ENCODE peak calls at places on chromosomes 16 and 17, in seven cellular contexts. I, D, M, V, G, L and Q are unnamed samples.

GRCh38 chr17:55745258-55745657 is 5.6 kb upstream of the PCTP start:
- DNase-seq in I (no peak), D (no peak), M (no peak), V (no peak), G (no peak), L (no peak), Q (no peak)

GRCh38 chr17:2390199-2390880 is 10.5 kb downstream of the MNT start:
- DNase-seq in I (no peak), D (no peak), M (no peak), V (no peak), G (no peak), L (no peak), Q (no peak)

GRCh38 chr17:79533116-79533515 is 77.7 kb downstream of the RBFOX3 start:
- DNase-seq in I (no peak), D (no peak), M (no peak), V (no peak), G (no peak), L (no peak), Q (no peak)

GRCh38 chr16:47236716-47237115 is 93.0 kb upstream of the NETO2 start:
- DNase-seq in I (no peak), D (no peak), M (no peak), V (no peak), G (no peak), L (no peak), Q (no peak)

GRCh38 chr17:57481901-57482300 is 225.6 kb downstream of the MSI2 start:
- DNase-seq in I (no peak), D (no peak), M (no peak), V (no peak), G (peak), L (peak), Q (no peak)

GRCh38 chr16:83878838-83879237 is 20.1 kb upstream of the MLYCD start:
- DNase-seq in I (no peak), D (peak), M (no peak), V (no peak), G (peak), L (no peak), Q (no peak)

GRCh38 chr17:2416010-2416734 is 15.3 kb upstream of the MNT start:
- DNase-seq in I (peak), D (no peak), M (peak), V (peak), G (peak), L (no peak), Q (peak)

GRCh38 chr17:16325964-16326363 is 27.3 kb downstream of the CENPV start:
- DNase-seq in I (no peak), D (no peak), M (no peak), V (no peak), G (no peak), L (no peak), Q (no peak)

GRCh38 chr16:6258056-6258455 is 1074.6 kb upstream of the RBFOX1 start:
- DNase-seq in I (no peak), D (no peak), M (no peak), V (no peak), G (no peak), L (no peak), Q (no peak)

GRCh38 chr17:12386240-12386639 is 279.4 kb upstream of the MYOCD start:
- DNase-seq in I (no peak), D (no peak), M (no peak), V (no peak), G (no peak), L (no peak), Q (no peak)

GRCh38 chr16:59859606-59860402 is 1125.7 kb upstream of the GOT2 start:
- DNase-seq in I (no peak), D (no peak), M (no peak), V (no peak), G (no peak), L (no peak), Q (no peak)

GRCh38 chr16:69448470-69449193 is 24.2 kb downstream of the CYB5B start:
- DNase-seq in I (no peak), D (no peak), M (no peak), V (no peak), G (no peak), L (peak), Q (no peak)

GRCh38 chr16:85613609-85614337 is 651 bp downstream of the GSE1 start:
- DNase-seq in I (peak), D (no peak), M (peak), V (peak), G (peak), L (no peak), Q (no peak)

GRCh38 chr17:27651411-27652345 is 20.7 kb downstream of the LGALS9 start:
- DNase-seq in I (peak), D (peak), M (peak), V (peak), G (no peak), L (no peak), Q (peak)

GRCh38 chr17:44758414-44759095 is at the start of gene ADAM11:
- DNase-seq in I (no peak), D (no peak), M (no peak), V (peak), G (no peak), L (no peak), Q (no peak)

GRCh38 chr16:28182183-28182582 is 29.6 kb downstream of the XPO6 start:
- DNase-seq in I (no peak), D (no peak), M (no peak), V (no peak), G (no peak), L (no peak), Q (no peak)

DNA sequence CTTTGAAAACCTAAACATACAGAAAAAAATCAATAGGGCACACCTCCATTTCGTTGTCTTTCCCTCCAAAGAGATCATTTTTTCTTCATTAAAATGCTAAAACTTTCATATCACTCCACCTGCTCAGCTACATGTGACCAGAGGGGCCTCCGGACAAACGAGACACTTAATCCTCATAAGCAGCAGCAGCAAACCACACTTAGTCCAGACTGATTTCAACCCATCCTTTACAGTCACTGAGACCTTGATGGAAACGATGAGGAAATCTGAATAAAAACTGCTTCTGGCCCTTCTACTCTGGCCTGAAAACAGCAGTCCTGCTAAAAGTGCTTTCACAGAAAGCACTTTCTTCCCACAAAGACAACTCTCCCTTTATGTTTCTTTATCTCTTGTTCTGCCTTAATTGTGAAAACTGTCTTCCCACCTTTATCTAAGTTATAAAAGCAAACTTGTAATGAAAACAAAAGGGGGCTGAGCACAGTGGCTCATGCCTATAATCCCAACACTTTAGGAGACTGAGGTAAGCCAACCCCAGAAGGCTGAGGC is 4.6 kb downstream of the ANKRD11 start:
- DNase-seq in I (no peak), D (no peak), M (no peak), V (no peak), G (no peak), L (no peak), Q (no peak)
- TF ChIP-seq CTCF in I (no peak), D (no peak), M (no peak), V (no peak), G (no peak), L (no peak), Q (no peak)

GRCh38 chr16:1820096-1820972 is 6.3 kb downstream of the HAGH start:
- DNase-seq in I (no peak), D (no peak), M (no peak), V (no peak), G (no peak), L (no peak), Q (no peak)
- TF ChIP-seq CTCF in I (no peak), D (no peak), M (no peak), V (no peak), G (no peak), L (no peak), Q (no peak)

GRCh38 chr17:72419866-72420774 is 299.3 kb downstream of the SOX9 start:
- DNase-seq in I (no peak), D (no peak), M (no peak), V (no peak), G (peak), L (peak), Q (no peak)
- TF ChIP-seq CTCF in I (no peak), D (no peak), M (no peak), V (no peak), G (no peak), L (no peak), Q (no peak)

GRCh38 chr17:7081341-7082062 is 1.5 kb upstream of the CLEC10A start:
- DNase-seq in I (no peak), D (no peak), M (no peak), V (no peak), G (no peak), L (no peak), Q (no peak)

GRCh38 chr17:7084058-7084457 is 4.0 kb upstream of the CLEC10A start:
- DNase-seq in I (no peak), D (no peak), M (no peak), V (no peak), G (no peak), L (no peak), Q (no peak)

GRCh38 chr17:7079581-7080444 is at the start of gene CLEC10A:
- DNase-seq in I (no peak), D (no peak), M (no peak), V (no peak), G (no peak), L (no peak), Q (no peak)

GRCh38 chr17:7080445-7081041 is 492 bp upstream of the CLEC10A start:
- DNase-seq in I (peak), D (no peak), M (no peak), V (no peak), G (no peak), L (no peak), Q (no peak)

DNA sequence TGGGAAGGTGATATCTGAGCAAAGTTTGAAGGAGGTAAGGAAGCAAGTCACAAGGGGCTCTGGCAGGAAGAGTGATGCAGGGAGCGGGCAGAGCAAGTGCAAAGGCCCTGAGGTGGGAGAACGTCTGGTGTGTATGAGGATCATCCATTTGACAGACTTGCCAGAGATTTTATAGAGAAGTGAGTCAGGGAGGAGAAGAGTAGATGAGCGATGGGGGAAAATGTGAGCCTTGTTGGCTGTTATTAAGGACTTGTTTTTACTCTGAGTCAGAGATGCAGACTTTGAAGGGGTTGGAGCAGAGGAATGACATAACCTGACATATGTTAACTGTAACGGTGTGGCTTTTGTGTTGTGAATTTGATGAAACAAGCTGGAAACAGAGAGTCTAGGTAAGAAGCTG is 3.5 kb upstream of the CLEC10A start:
- DNase-seq in I (no peak), D (no peak), M (no peak), V (no peak), G (no peak), L (no peak), Q (no peak)
- TF ChIP-seq CTCF in I (no peak), D (no peak), M (no peak), V (no peak), G (no peak), L (no peak), Q (no peak)

GRCh38 chr17:77400445-77400870 is 259.7 kb downstream of the SEC14L1 start:
- DNase-seq in I (peak), D (no peak), M (no peak), V (peak), G (no peak), L (no peak), Q (no peak)
- TF ChIP-seq CTCF in I (peak), D (no peak), M (no peak), V (peak), G (no peak), L (peak), Q (no peak)

GRCh38 chr17:29251184-29251583 is 4.5 kb downstream of the CRYBA1 start:
- DNase-seq in I (no peak), D (no peak), M (no peak), V (no peak), G (peak), L (no peak), Q (no peak)

GRCh38 chr17:29253037-29253436 is 6.4 kb downstream of the CRYBA1 start:
- DNase-seq in I (no peak), D (no peak), M (no peak), V (no peak), G (no peak), L (no peak), Q (no peak)

GRCh38 chr17:29248845-29249244 is 2.2 kb downstream of the CRYBA1 start:
- DNase-seq in I (no peak), D (no peak), M (no peak), V (no peak), G (no peak), L (no peak), Q (no peak)

GRCh38 chr17:29250666-29251065 is 4.0 kb downstream of the CRYBA1 start:
- DNase-seq in I (no peak), D (no peak), M (no peak), V (no peak), G (no peak), L (no peak), Q (no peak)

GRCh38 chr17:29251969-29252866 is 5.6 kb downstream of the CRYBA1 start:
- DNase-seq in I (no peak), D (no peak), M (no peak), V (no peak), G (no peak), L (no peak), Q (no peak)
- TF ChIP-seq CTCF in I (no peak), D (peak), M (peak), V (peak), G (peak), L (peak), Q (peak)

GRCh38 chr16:53707671-53708070 is 3.7 kb downstream of the FTO start:
- DNase-seq in I (no peak), D (no peak), M (no peak), V (no peak), G (no peak), L (no peak), Q (no peak)

GRCh38 chr16:53708490-53708889 is 4.5 kb downstream of the FTO start:
- DNase-seq in I (no peak), D (no peak), M (no peak), V (no peak), G (no peak), L (no peak), Q (no peak)

GRCh38 chr16:53704445-53704813 is 473 bp downstream of the FTO start:
- DNase-seq in I (no peak), D (no peak), M (no peak), V (no peak), G (no peak), L (no peak), Q (no peak)

GRCh38 chr16:53703590-53704444 is at the start of the genes FTO and RPGRIP1L:
- DNase-seq in I (peak), D (peak), M (peak), V (peak), G (peak), L (peak), Q (peak)
- TF ChIP-seq CTCF in I (no peak), D (no peak), M (no peak), V (no peak), G (no peak), L (no peak), Q (no peak)

GRCh38 chr17:7716299-7716886 is 1.2 kb upstream of the DNAH2 start:
- DNase-seq in I (no peak), D (no peak), M (no peak), V (no peak), G (no peak), L (peak), Q (no peak)

GRCh38 chr17:7714721-7715594 is 2.6 kb upstream of the DNAH2 start:
- DNase-seq in I (no peak), D (no peak), M (no peak), V (no peak), G (no peak), L (no peak), Q (no peak)

GRCh38 chr17:7717756-7718350 is 309 bp downstream of the DNAH2 start:
- DNase-seq in I (no peak), D (no peak), M (no peak), V (no peak), G (no peak), L (no peak), Q (no peak)

GRCh38 chr17:7719661-7720060 is 2.1 kb downstream of the DNAH2 start:
- DNase-seq in I (no peak), D (no peak), M (no peak), V (no peak), G (no peak), L (no peak), Q (no peak)

GRCh38 chr17:7716901-7717755 is at the start of gene DNAH2:
- DNase-seq in I (peak), D (peak), M (peak), V (peak), G (peak), L (peak), Q (no peak)
- TF ChIP-seq CTCF in I (no peak), D (peak), M (no peak), V (peak), G (peak), L (peak), Q (no peak)

DNA sequence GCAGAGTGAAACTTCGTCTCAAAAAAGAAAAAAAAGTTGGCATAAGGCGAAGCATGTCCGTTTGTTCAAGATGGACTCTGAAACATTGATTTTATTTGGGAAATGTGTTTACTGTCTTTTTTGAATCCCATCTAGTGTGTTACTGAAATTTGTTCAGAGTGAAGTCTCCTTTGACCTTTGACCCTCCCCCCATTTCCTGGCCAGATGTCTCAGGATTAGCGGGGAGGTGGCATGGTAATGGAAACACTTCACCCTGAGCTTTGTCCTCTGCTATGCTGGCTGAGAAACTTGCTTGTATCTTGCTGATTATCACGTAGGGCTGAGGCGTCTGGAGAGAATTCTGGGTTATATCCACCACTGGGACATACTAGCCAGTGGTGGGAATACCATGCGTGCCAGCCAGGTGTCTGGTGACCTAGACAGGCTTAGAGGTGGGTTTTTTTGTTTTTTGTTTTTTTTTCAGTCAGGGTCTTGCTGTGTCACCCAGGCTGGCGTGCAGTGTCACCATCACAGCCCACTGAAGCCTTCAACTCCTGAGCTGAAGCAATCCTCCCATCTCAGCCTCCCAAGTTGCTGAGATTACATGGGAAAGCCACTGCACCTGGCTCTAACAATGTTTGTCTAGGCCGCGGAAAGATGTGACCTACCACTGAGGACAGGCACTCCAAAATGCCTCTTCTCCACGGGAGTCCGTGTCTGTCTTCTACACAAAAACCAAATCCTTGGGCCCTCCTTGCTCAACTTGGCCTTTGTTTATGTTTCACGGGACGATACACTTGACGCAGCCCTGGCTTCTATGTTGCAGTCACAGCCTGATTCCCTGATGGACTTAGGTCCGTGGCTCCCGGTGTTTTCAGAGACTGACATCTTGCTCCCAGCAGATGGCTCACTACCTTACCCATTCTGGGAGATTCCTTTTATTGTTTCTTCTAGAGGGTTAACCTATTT is 6.6 kb upstream of the GALK1 start:
- DNase-seq in I (no peak), D (no peak), M (peak), V (no peak), G (no peak), L (no peak), Q (no peak)
- TF ChIP-seq CTCF in I (no peak), D (peak), M (no peak), V (no peak), G (no peak), L (peak), Q (no peak)